ENCODE peak calls at places on chromosomes 7 and 10, in eight cellular contexts. P is right lobe of liver; H is cardiac muscle cell; D is stomach; F is adipocyte; K is breast epithelium; J is OCI-LY7; Z is CD8-positive, alpha-beta T cell. E is an unnamed sample. For H3K4me1, the result is how much of the 10 kb centered on the place peaks cover.

GRCh38 chr7:16609842-16610450 is 35.6 kb downstream of the ANKMY2 start:
- DNase-seq in P (no peak), H (no peak), D (no peak), F (no peak), K (no peak), J (no peak), Z (no peak), E (no peak)

GRCh38 chr7:141156446-141156845 is 82.6 kb downstream of the TMEM178B start:
- DNase-seq in P (no peak), H (no peak), D (no peak), F (no peak), K (no peak), J (no peak), Z (no peak), E (no peak)

GRCh38 chr10:86955501-86956194 is 1.8 kb downstream of the MMRN2 start:
- DNase-seq in P (peak), H (no peak), D (no peak), F (no peak), K (no peak), J (no peak), Z (no peak), E (no peak)

GRCh38 chr10:42952358-42952757 is 124.5 kb upstream of the RET start:
- DNase-seq in P (peak), H (peak), D (peak), F (peak), K (peak), J (no peak), Z (peak), E (peak)

GRCh38 chr10:28284126-28284525 is 18.7 kb downstream of the MPP7 start:
- DNase-seq in P (no peak), H (no peak), D (no peak), F (no peak), K (no peak), J (peak), Z (no peak), E (no peak)

GRCh38 chr10:53071505-53072125 is 299.0 kb upstream of the MBL2 start:
- DNase-seq in P (no peak), H (no peak), D (no peak), F (no peak), K (no peak), J (no peak), Z (no peak), E (no peak)

GRCh38 chr10:42988069-42988468 is 88.8 kb upstream of the RET start:
- DNase-seq in P (no peak), H (no peak), D (no peak), F (no peak), K (no peak), J (no peak), Z (peak), E (no peak)

GRCh38 chr10:96532523-96532922 is 18.8 kb upstream of the TLL2 start:
- DNase-seq in P (no peak), H (no peak), D (peak), F (peak), K (no peak), J (no peak), Z (no peak), E (no peak)

GRCh38 chr10:43076876-43077420 is at the start of gene RET:
- DNase-seq in P (no peak), H (peak), D (peak), F (peak), K (no peak), J (no peak), Z (no peak), E (peak)

GRCh38 chr7:45157653-45158401 is at the start of gene RAMP3:
- DNase-seq in P (no peak), H (peak), D (no peak), F (no peak), K (no peak), J (no peak), Z (no peak), E (peak)

GRCh38 chr7:80902716-80903308 is 16.0 kb downstream of the SEMA3C start:
- DNase-seq in P (no peak), H (no peak), D (no peak), F (no peak), K (no peak), J (no peak), Z (no peak), E (no peak)

GRCh38 chr7:28931565-28931964 is 26.6 kb downstream of the TRIL start:
- DNase-seq in P (no peak), H (no peak), D (no peak), F (no peak), K (no peak), J (no peak), Z (no peak), E (no peak)

GRCh38 chr7:155975490-155975889 is 163.2 kb upstream of the SHH start:
- DNase-seq in P (peak), H (no peak), D (peak), F (no peak), K (no peak), J (no peak), Z (peak), E (no peak)

GRCh38 chr10:2619927-2620326 is 447.4 kb upstream of the PFKP start:
- DNase-seq in P (no peak), H (no peak), D (no peak), F (no peak), K (no peak), J (no peak), Z (no peak), E (no peak)

GRCh38 chr10:92241158-92241500 is 49.7 kb downstream of the CPEB3 start:
- DNase-seq in P (no peak), H (peak), D (no peak), F (no peak), K (no peak), J (no peak), Z (no peak), E (no peak)

GRCh38 chr10:69629519-69629896 is 539 bp upstream of the FAM241B start:
- DNase-seq in P (no peak), H (no peak), D (no peak), F (no peak), K (no peak), J (no peak), Z (no peak), E (no peak)

GRCh38 chr7:35019179-35019729 is 18.0 kb downstream of the DPY19L1 start:
- DNase-seq in P (no peak), H (no peak), D (no peak), F (no peak), K (no peak), J (no peak), Z (no peak), E (no peak)

DNA sequence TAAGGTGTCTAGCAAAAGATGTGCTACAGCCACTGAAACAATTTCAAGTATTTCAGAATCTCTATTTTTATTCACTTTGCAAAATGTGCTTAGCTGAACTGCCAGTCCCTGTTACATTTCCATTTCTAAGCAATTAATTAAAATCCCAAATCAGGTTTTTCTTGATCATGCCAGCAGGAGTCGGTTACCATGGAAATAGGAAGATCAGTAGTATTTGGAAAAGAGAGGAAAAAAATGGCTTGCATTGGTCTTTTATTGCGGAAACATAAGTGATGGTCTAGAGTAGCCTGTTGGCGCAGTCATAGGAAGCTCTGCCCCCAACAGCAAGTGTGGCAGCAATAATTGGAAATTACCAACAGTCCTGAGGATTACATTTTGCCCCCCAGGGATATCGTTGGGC is 867.1 kb downstream of the GATA3 start:
- DNase-seq in P (no peak), H (no peak), D (no peak), F (no peak), K (no peak), J (no peak), Z (no peak), E (no peak)
- H3K4me1 ChIP-seq in P (under half), H (under half), D (under half), F (under half), K (under half), J (under half), Z (under half), E (under half)

GRCh38 chr10:116201011-116201410 is 72.0 kb downstream of the GFRA1 start:
- DNase-seq in P (no peak), H (no peak), D (no peak), F (no peak), K (no peak), J (no peak), Z (no peak), E (no peak)

GRCh38 chr10:116195039-116195438 is 78.0 kb downstream of the GFRA1 start:
- DNase-seq in P (no peak), H (no peak), D (no peak), F (no peak), K (no peak), J (no peak), Z (no peak), E (no peak)

GRCh38 chr10:116198636-116199035 is 74.4 kb downstream of the GFRA1 start:
- DNase-seq in P (no peak), H (no peak), D (no peak), F (no peak), K (no peak), J (no peak), Z (no peak), E (no peak)

GRCh38 chr10:116195583-116195982 is 77.4 kb downstream of the GFRA1 start:
- DNase-seq in P (no peak), H (no peak), D (no peak), F (no peak), K (no peak), J (no peak), Z (no peak), E (no peak)

GRCh38 chr10:116197961-116198360 is 75.0 kb downstream of the GFRA1 start:
- DNase-seq in P (no peak), H (no peak), D (no peak), F (no peak), K (no peak), J (no peak), Z (no peak), E (no peak)
- H3K4me1 ChIP-seq in P (under half), H (under half), D (under half), F (under half), K (under half), J (under half), Z (under half), E (under half)

DNA sequence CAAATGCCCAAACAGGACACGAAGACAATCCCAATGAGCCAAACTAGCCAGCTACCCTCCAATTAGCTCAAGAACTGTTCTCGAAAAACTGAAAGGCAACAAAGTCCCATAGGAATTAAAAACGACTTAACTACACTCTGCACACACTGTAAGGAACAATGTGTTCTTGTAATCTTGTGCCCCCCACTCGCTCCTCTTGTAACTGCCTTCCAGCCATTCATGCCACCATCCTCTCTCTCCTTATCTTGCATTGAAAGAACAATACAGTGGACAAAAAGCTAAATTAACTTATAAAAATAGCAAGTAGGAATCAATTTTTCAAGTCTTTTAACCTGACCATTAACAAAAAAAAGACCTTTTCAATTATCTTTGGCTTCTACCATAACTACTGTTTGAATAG is 2.9 kb downstream of the CYTH3 start:
- DNase-seq in P (no peak), H (no peak), D (no peak), F (no peak), K (no peak), J (no peak), Z (no peak), E (no peak)
- H3K4me1 ChIP-seq in P (under half), H (under half), D (under half), F (under half), K (under half), J (under half), Z (under half), E (half or more)

GRCh38 chr10:77411805-77412204 is 225.8 kb downstream of the KCNMA1 start:
- DNase-seq in P (no peak), H (no peak), D (no peak), F (no peak), K (no peak), J (no peak), Z (no peak), E (no peak)
- H3K4me1 ChIP-seq in P (under half), H (under half), D (under half), F (under half), K (under half), J (under half), Z (under half), E (under half)

GRCh38 chr7:137996871-137997270 is 5.0 kb downstream of the CREB3L2 start:
- DNase-seq in P (no peak), H (no peak), D (no peak), F (no peak), K (no peak), J (no peak), Z (no peak), E (no peak)
- H3K4me1 ChIP-seq in P (under half), H (under half), D (half or more), F (half or more), K (under half), J (half or more), Z (under half), E (half or more)

DNA sequence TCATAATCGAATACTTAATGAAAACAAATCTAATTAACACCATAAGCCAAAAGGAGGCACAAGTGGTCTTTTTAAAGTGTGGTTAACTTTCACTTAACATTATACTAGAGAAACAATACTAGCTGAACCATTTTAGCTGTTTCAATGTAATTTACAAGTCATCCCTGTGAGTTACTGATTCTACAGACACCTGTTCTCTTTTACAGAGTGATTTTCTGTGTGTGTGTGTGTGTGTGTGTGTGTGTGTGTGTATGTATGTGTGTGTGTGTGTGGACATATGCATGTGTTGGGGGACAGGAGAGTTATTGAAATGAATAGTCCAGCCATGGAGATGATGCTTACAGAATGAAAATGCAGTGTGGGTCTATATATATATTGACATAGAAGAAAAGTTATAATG is 200.2 kb downstream of the DNAJC1 start:
- DNase-seq in P (no peak), H (no peak), D (no peak), F (no peak), K (no peak), J (no peak), Z (no peak), E (no peak)
- H3K4me1 ChIP-seq in P (under half), H (under half), D (under half), F (under half), K (under half), J (under half), Z (under half), E (under half)

GRCh38 chr10:95478935-95479334 is 82.2 kb downstream of the SORBS1 start:
- DNase-seq in P (no peak), H (no peak), D (no peak), F (no peak), K (no peak), J (no peak), Z (no peak), E (no peak)

GRCh38 chr10:95480102-95480900 is 80.9 kb downstream of the SORBS1 start:
- DNase-seq in P (peak), H (no peak), D (no peak), F (no peak), K (no peak), J (no peak), Z (no peak), E (peak)

GRCh38 chr10:95476482-95477174 is 84.5 kb downstream of the SORBS1 start:
- DNase-seq in P (no peak), H (no peak), D (no peak), F (no peak), K (no peak), J (no peak), Z (no peak), E (no peak)

GRCh38 chr10:95477175-95477520 is 84.0 kb downstream of the SORBS1 start:
- DNase-seq in P (no peak), H (no peak), D (no peak), F (no peak), K (no peak), J (no peak), Z (no peak), E (no peak)

DNA sequence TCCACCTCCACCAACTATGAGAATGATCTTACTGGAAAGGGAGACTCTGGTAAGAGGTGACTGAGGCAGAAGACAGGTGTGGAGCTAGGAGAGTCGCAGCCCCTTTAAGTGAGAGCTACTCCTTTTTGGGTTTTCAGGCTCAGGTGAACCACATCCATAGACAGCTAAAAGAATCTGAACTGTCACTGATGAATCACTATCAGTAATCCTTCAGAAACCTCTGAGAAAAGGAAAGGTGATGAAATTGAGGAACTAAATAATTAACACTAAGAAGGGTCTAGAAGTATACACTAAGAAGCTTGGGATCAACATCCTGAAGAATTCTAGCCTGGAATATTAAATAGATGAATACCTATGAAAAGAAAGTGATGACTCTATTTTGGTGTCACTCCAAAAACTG is 83.0 kb downstream of the SORBS1 start:
- DNase-seq in P (no peak), H (no peak), D (no peak), F (no peak), K (no peak), J (no peak), Z (no peak), E (no peak)
- H3K4me1 ChIP-seq in P (half or more), H (half or more), D (half or more), F (half or more), K (under half), J (under half), Z (under half), E (half or more)